ENCODE peak calls at places on chromosomes 4 and X, in five cellular contexts. One of them, this sample, is unnamed.

GRCh38 chr4:153151535-153152452 is 52.4 kb upstream of the TRIM2 start:
- DNase-seq in cardiac fibroblast: peak
- DNase-seq in thyroid gland: peak
- DNase-seq in A549: peak
- DNase-seq in GM12865: peak
- DNase-seq in this sample: no peak

GRCh38 chrX:1593286-1594271 is 2.2 kb downstream of the AKAP17A start:
- DNase-seq in thyroid gland: no peak
- DNase-seq in GM12865: no peak
- DNase-seq in cardiac fibroblast: no peak
- DNase-seq in A549: no peak
- DNase-seq in this sample: no peak

GRCh38 chr4:82797591-82798081 is 960 bp downstream of the SCD5 start:
- DNase-seq in GM12865: peak
- DNase-seq in thyroid gland: peak
- DNase-seq in cardiac fibroblast: peak
- DNase-seq in A549: peak
- DNase-seq in this sample: no peak

GRCh38 chrX:153925739-153926593 is at the start of gene ARHGAP4:
- DNase-seq in cardiac fibroblast: no peak
- DNase-seq in GM12865: peak
- DNase-seq in A549: no peak
- DNase-seq in thyroid gland: no peak
- DNase-seq in this sample: no peak

GRCh38 chr4:73589261-73589847 is 30.9 kb downstream of the RASSF6 start:
- DNase-seq in cardiac fibroblast: peak
- DNase-seq in thyroid gland: no peak
- DNase-seq in GM12865: peak
- DNase-seq in A549: no peak
- DNase-seq in this sample: no peak

GRCh38 chrX:47539860-47540259 is 21.1 kb upstream of the ARAF start:
- DNase-seq in GM12865: no peak
- DNase-seq in thyroid gland: no peak
- DNase-seq in A549: no peak
- DNase-seq in cardiac fibroblast: no peak
- DNase-seq in this sample: no peak

GRCh38 chr4:103198111-103198765 is at the start of gene CENPE:
- DNase-seq in A549: peak
- DNase-seq in GM12865: peak
- DNase-seq in cardiac fibroblast: peak
- DNase-seq in thyroid gland: peak
- DNase-seq in this sample: peak

GRCh38 chrX:124737771-124738170 is 391.4 kb downstream of the SH2D1A start:
- DNase-seq in A549: no peak
- DNase-seq in cardiac fibroblast: no peak
- DNase-seq in GM12865: no peak
- DNase-seq in thyroid gland: no peak
- DNase-seq in this sample: no peak

GRCh38 chr4:139470295-139470694 is 16.4 kb downstream of the RAB33B start:
- DNase-seq in thyroid gland: no peak
- DNase-seq in GM12865: no peak
- DNase-seq in cardiac fibroblast: no peak
- DNase-seq in A549: no peak
- DNase-seq in this sample: no peak

GRCh38 chrX:32687379-32687778 is 524.0 kb downstream of the DMD start:
- DNase-seq in thyroid gland: no peak
- DNase-seq in GM12865: no peak
- DNase-seq in cardiac fibroblast: no peak
- DNase-seq in A549: no peak
- DNase-seq in this sample: no peak

GRCh38 chrX:102599950-102600579 is 750 bp downstream of the ARMCX5 start:
- DNase-seq in cardiac fibroblast: peak
- DNase-seq in thyroid gland: no peak
- DNase-seq in GM12865: no peak
- DNase-seq in A549: peak
- DNase-seq in this sample: no peak

GRCh38 chr4:183355405-183355804 is 33.2 kb upstream of the CLDN24 start:
- DNase-seq in A549: no peak
- DNase-seq in GM12865: no peak
- DNase-seq in thyroid gland: no peak
- DNase-seq in cardiac fibroblast: peak
- DNase-seq in this sample: no peak

GRCh38 chr4:108337923-108338322 is 169.2 kb upstream of the LEF1 start:
- DNase-seq in GM12865: no peak
- DNase-seq in thyroid gland: no peak
- DNase-seq in cardiac fibroblast: peak
- DNase-seq in A549: no peak
- DNase-seq in this sample: peak

GRCh38 chr4:89769856-89770255 is 67.1 kb downstream of the SNCA start:
- DNase-seq in thyroid gland: no peak
- DNase-seq in cardiac fibroblast: no peak
- DNase-seq in GM12865: no peak
- DNase-seq in A549: no peak
- DNase-seq in this sample: no peak

GRCh38 chr4:13988347-13989265 is 361.1 kb upstream of the BOD1L1 start:
- DNase-seq in A549: peak
- DNase-seq in GM12865: no peak
- DNase-seq in cardiac fibroblast: peak
- DNase-seq in thyroid gland: peak
- DNase-seq in this sample: no peak

GRCh38 chr4:134952305-134952704 is 750.7 kb upstream of the PABPC4L start:
- DNase-seq in A549: no peak
- DNase-seq in GM12865: no peak
- DNase-seq in thyroid gland: no peak
- DNase-seq in cardiac fibroblast: no peak
- DNase-seq in this sample: no peak

GRCh38 chr4:176709417-176709816 is 83.3 kb downstream of the VEGFC start:
- DNase-seq in GM12865: no peak
- DNase-seq in thyroid gland: no peak
- DNase-seq in cardiac fibroblast: peak
- DNase-seq in A549: no peak
- DNase-seq in this sample: no peak

GRCh38 chrX:12917753-12918152 is 11.3 kb downstream of the TLR8 start:
- DNase-seq in GM12865: no peak
- DNase-seq in thyroid gland: no peak
- DNase-seq in cardiac fibroblast: no peak
- DNase-seq in A549: no peak
- DNase-seq in this sample: no peak

GRCh38 chr4:39922389-39922788 is 55.3 kb downstream of the PDS5A start:
- DNase-seq in cardiac fibroblast: no peak
- DNase-seq in GM12865: no peak
- DNase-seq in A549: no peak
- DNase-seq in thyroid gland: no peak
- DNase-seq in this sample: no peak

GRCh38 chrX:137926090-137926489 is 360.2 kb downstream of the ZIC3 start:
- DNase-seq in thyroid gland: no peak
- DNase-seq in GM12865: peak
- DNase-seq in A549: peak
- DNase-seq in cardiac fibroblast: no peak
- DNase-seq in this sample: no peak

GRCh38 chr4:23717528-23718248 is 172.2 kb downstream of the PPARGC1A start:
- DNase-seq in A549: peak
- DNase-seq in cardiac fibroblast: peak
- DNase-seq in GM12865: peak
- DNase-seq in thyroid gland: no peak
- DNase-seq in this sample: peak

GRCh38 chr4:125368684-125369083 is 53.9 kb downstream of the FAT4 start:
- DNase-seq in GM12865: no peak
- DNase-seq in A549: no peak
- DNase-seq in cardiac fibroblast: peak
- DNase-seq in thyroid gland: no peak
- DNase-seq in this sample: no peak

GRCh38 chr4:38523524-38524448 is 140.2 kb upstream of the KLF3 start:
- DNase-seq in thyroid gland: no peak
- DNase-seq in cardiac fibroblast: no peak
- DNase-seq in A549: no peak
- DNase-seq in GM12865: peak
- DNase-seq in this sample: no peak

GRCh38 chrX:3175659-3176438 is 134.6 kb downstream of the ARSF start:
- DNase-seq in A549: no peak
- DNase-seq in GM12865: no peak
- DNase-seq in cardiac fibroblast: peak
- DNase-seq in thyroid gland: no peak
- DNase-seq in this sample: no peak

GRCh38 chr4:574346-575161 is 1.5 kb downstream of the TMEM271 start:
- DNase-seq in thyroid gland: no peak
- DNase-seq in GM12865: no peak
- DNase-seq in A549: no peak
- DNase-seq in cardiac fibroblast: no peak
- DNase-seq in this sample: no peak

GRCh38 chrX:119398974-119399771 is at the start of gene SLC25A43:
- DNase-seq in GM12865: peak
- DNase-seq in cardiac fibroblast: peak
- DNase-seq in thyroid gland: peak
- DNase-seq in A549: peak
- DNase-seq in this sample: no peak

GRCh38 chr4:158949094-158949493 is 153.8 kb upstream of the RAPGEF2 start:
- DNase-seq in thyroid gland: no peak
- DNase-seq in cardiac fibroblast: peak
- DNase-seq in GM12865: no peak
- DNase-seq in A549: no peak
- DNase-seq in this sample: no peak

GRCh38 chr4:76210502-76210901 is 3.1 kb downstream of the SCARB2 start:
- DNase-seq in thyroid gland: no peak
- DNase-seq in A549: no peak
- DNase-seq in GM12865: no peak
- DNase-seq in cardiac fibroblast: no peak
- DNase-seq in this sample: no peak

GRCh38 chr4:95506264-95506663 is 42.5 kb downstream of the UNC5C start:
- DNase-seq in cardiac fibroblast: peak
- DNase-seq in thyroid gland: no peak
- DNase-seq in A549: no peak
- DNase-seq in GM12865: no peak
- DNase-seq in this sample: no peak

GRCh38 chr4:158578476-158578875 is 56.8 kb downstream of the RXFP1 start:
- DNase-seq in thyroid gland: no peak
- DNase-seq in cardiac fibroblast: peak
- DNase-seq in GM12865: no peak
- DNase-seq in A549: peak
- DNase-seq in this sample: no peak

GRCh38 chr4:153028535-153028934 is 92.4 kb downstream of the FHDC1 start:
- DNase-seq in A549: no peak
- DNase-seq in thyroid gland: no peak
- DNase-seq in cardiac fibroblast: no peak
- DNase-seq in GM12865: no peak
- DNase-seq in this sample: no peak

GRCh38 chr4:72553540-72553939 is 15.5 kb downstream of the ADAMTS3 start:
- DNase-seq in GM12865: no peak
- DNase-seq in A549: no peak
- DNase-seq in cardiac fibroblast: peak
- DNase-seq in thyroid gland: no peak
- DNase-seq in this sample: no peak

GRCh38 chr4:139170932-139171331 is 6.1 kb downstream of the ELF2 start:
- DNase-seq in GM12865: no peak
- DNase-seq in thyroid gland: no peak
- DNase-seq in cardiac fibroblast: no peak
- DNase-seq in A549: no peak
- DNase-seq in this sample: no peak

GRCh38 chr4:122759639-122760310 is 27.3 kb downstream of the BBS12 start:
- DNase-seq in cardiac fibroblast: peak
- DNase-seq in thyroid gland: no peak
- DNase-seq in A549: no peak
- DNase-seq in GM12865: no peak
- DNase-seq in this sample: no peak
- TF ChIP-seq CTCF in cardiac fibroblast: peak
- TF ChIP-seq CTCF in thyroid gland: no peak
- TF ChIP-seq CTCF in A549: peak
- TF ChIP-seq CTCF in GM12865: no peak
- TF ChIP-seq CTCF in this sample: no peak

GRCh38 chr4:112296949-112297483 is at the start of gene ALPK1:
- DNase-seq in A549: peak
- DNase-seq in cardiac fibroblast: peak
- DNase-seq in GM12865: peak
- DNase-seq in thyroid gland: no peak
- DNase-seq in this sample: peak

GRCh38 chr4:112302320-112303274 is 5.4 kb downstream of the ALPK1 start:
- DNase-seq in cardiac fibroblast: no peak
- DNase-seq in thyroid gland: no peak
- DNase-seq in GM12865: peak
- DNase-seq in A549: no peak
- DNase-seq in this sample: no peak

DNA sequence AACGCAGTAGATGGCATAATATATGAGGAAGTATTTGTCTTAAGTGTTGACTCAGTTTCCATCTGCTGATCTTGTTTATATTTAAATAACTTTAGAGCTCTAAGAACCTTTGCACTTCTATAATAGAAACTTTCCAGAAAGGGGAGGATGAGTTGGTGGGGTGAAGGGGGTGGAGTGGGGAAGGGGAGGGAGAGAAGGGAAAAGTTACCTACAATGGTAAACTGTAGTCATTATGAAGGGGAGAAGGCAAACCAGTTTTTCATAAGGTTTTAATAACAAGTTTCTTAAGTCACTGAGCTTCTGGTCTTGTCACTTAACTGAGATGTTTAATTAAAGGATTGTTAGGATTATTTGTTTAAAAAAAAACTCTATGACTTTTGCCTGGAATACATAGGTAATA is 326 bp downstream of the ALPK1 start:
- DNase-seq in A549: no peak
- DNase-seq in cardiac fibroblast: no peak
- DNase-seq in thyroid gland: no peak
- DNase-seq in GM12865: no peak
- DNase-seq in this sample: no peak
- H3K4me3 ChIP-seq in A549: peak
- H3K4me3 ChIP-seq in cardiac fibroblast: peak
- H3K4me3 ChIP-seq in thyroid gland: peak
- H3K4me3 ChIP-seq in GM12865: peak
- H3K4me3 ChIP-seq in this sample: peak

GRCh38 chrX:74520291-74520690 is 94.1 kb downstream of the RLIM start:
- DNase-seq in thyroid gland: no peak
- DNase-seq in cardiac fibroblast: no peak
- DNase-seq in A549: no peak
- DNase-seq in GM12865: no peak
- DNase-seq in this sample: no peak
- TF ChIP-seq CTCF in thyroid gland: no peak
- TF ChIP-seq CTCF in cardiac fibroblast: no peak
- TF ChIP-seq CTCF in A549: no peak
- TF ChIP-seq CTCF in GM12865: no peak
- TF ChIP-seq CTCF in this sample: no peak

GRCh38 chr4:119246177-119246576 is 33.7 kb downstream of the USP53 start:
- DNase-seq in cardiac fibroblast: no peak
- DNase-seq in thyroid gland: no peak
- DNase-seq in GM12865: no peak
- DNase-seq in A549: no peak
- DNase-seq in this sample: no peak

GRCh38 chr4:119242417-119242816 is 29.9 kb downstream of the USP53 start:
- DNase-seq in A549: no peak
- DNase-seq in thyroid gland: no peak
- DNase-seq in GM12865: no peak
- DNase-seq in cardiac fibroblast: no peak
- DNase-seq in this sample: no peak

GRCh38 chr4:119244832-119245231 is 32.3 kb downstream of the USP53 start:
- DNase-seq in cardiac fibroblast: no peak
- DNase-seq in GM12865: no peak
- DNase-seq in A549: no peak
- DNase-seq in thyroid gland: no peak
- DNase-seq in this sample: no peak

GRCh38 chr4:119243868-119244267 is 31.4 kb downstream of the USP53 start:
- DNase-seq in A549: no peak
- DNase-seq in GM12865: no peak
- DNase-seq in cardiac fibroblast: no peak
- DNase-seq in thyroid gland: no peak
- DNase-seq in this sample: no peak

GRCh38 chr4:119244344-119244743 is 31.8 kb downstream of the USP53 start:
- DNase-seq in GM12865: no peak
- DNase-seq in cardiac fibroblast: no peak
- DNase-seq in thyroid gland: no peak
- DNase-seq in A549: no peak
- DNase-seq in this sample: no peak
- H3K4me3 ChIP-seq in GM12865: no peak
- H3K4me3 ChIP-seq in cardiac fibroblast: no peak
- H3K4me3 ChIP-seq in thyroid gland: no peak
- H3K4me3 ChIP-seq in A549: no peak
- H3K4me3 ChIP-seq in this sample: no peak

This sample was measured in LNCaP clone FGC.